ENCODE peak calls at places on chromosomes 5 and 9, in ten cellular contexts. X is transverse colon, E is trophoblast cell, O is GM13977, F is NCI-H748 treated with DMSO at 0.1 percent for 48 hours, W is MM.1S, Y is iris pigment epithelial cell, Z is T-cell, Q is HCT116, P is fibroblast of villous mesenchyme. U is an unnamed sample.

GRCh38 chr5:172920447-172920849 is 38.8 kb upstream of the RPL26L1 start:
- DNase-seq in P (peak; percentile 96), O (no peak), X (no peak), Z (no peak), E (no peak), W (no peak), Y (peak; percentile 99), F (no peak), Q (no peak), U (peak; percentile 54)

GRCh38 chr5:89524785-89525184 is 641.8 kb upstream of the MEF2C start:
- DNase-seq in E (no peak), F (no peak), X (no peak), O (no peak), Y (no peak), P (no peak), W (no peak), Z (no peak), Q (no peak), U (no peak)

GRCh38 chr5:61471352-61471751 is 139.3 kb downstream of the ZSWIM6 start:
- DNase-seq in Q (no peak), X (no peak), Z (no peak), Y (no peak), P (no peak), E (no peak), O (no peak), F (no peak), W (no peak), U (no peak)

GRCh38 chr9:36091028-36091953 is 45.2 kb upstream of the GLIPR2 start:
- DNase-seq in W (no peak), O (no peak), Z (no peak), F (no peak), E (no peak), Q (no peak), Y (peak; percentile 86), P (peak; percentile 37), X (peak; percentile 74), U (peak; percentile 85)

GRCh38 chr5:180605554-180606214 is 14.4 kb upstream of the SCGB3A1 start:
- DNase-seq in Z (peak; percentile 42), O (peak; percentile 85), F (peak; percentile 23), X (peak; percentile 58), W (peak; percentile 69), P (peak; percentile 64), Y (peak; percentile 64), E (peak; percentile 89), Q (peak; percentile 75), U (no peak)

GRCh38 chr5:178320281-178320855 is 87.8 kb upstream of the PHYKPL start:
- DNase-seq in E (no peak), Q (no peak), X (no peak), Z (no peak), Y (no peak), F (no peak), P (no peak), O (no peak), W (no peak), U (no peak)

GRCh38 chr5:67015577-67016290 is 180.9 kb downstream of the CD180 start:
- DNase-seq in P (peak; percentile 62), F (peak; percentile 95), Z (no peak), Y (peak; percentile 72), X (no peak), O (no peak), Q (no peak), W (no peak), E (no peak), U (no peak)

GRCh38 chr5:58380655-58381054 is 79.2 kb downstream of the PLK2 start:
- DNase-seq in P (no peak), Q (no peak), X (no peak), O (no peak), E (no peak), Z (no peak), W (no peak), F (no peak), Y (no peak), U (no peak)

GRCh38 chr9:122179690-122180074 is 20.0 kb downstream of the MORN5 start:
- DNase-seq in E (no peak), X (no peak), F (no peak), O (no peak), Y (no peak), Q (peak; percentile 7), W (no peak), P (no peak), Z (no peak), U (peak; percentile 82)

GRCh38 chr5:79396265-79396664 is 117.7 kb downstream of the HOMER1 start:
- DNase-seq in F (no peak), O (no peak), Q (no peak), X (no peak), P (no peak), Z (no peak), E (no peak), Y (peak; percentile 36), W (no peak), U (no peak)

GRCh38 chr5:115033861-115034260 is 135.8 kb downstream of the TRIM36 start:
- DNase-seq in Z (no peak), Q (no peak), P (no peak), E (no peak), F (no peak), Y (no peak), X (no peak), W (no peak), O (peak; percentile 9), U (no peak)

GRCh38 chr5:113527746-113528145 is 14.3 kb downstream of the YTHDC2 start:
- DNase-seq in Z (no peak), E (peak; percentile 34), Y (peak; percentile 65), F (no peak), X (no peak), P (no peak), W (no peak), Q (no peak), O (no peak), U (no peak)

U was measured in SJSA1.